ENCODE peak calls at places on chromosome 15, in ten cellular contexts. N is left lung, T is SK-N-MC, H is fibroblast of mammary gland, Z is EL, Q is A549, A is coronary artery, M is BE2C, V is nucleus accumbens, W is bronchial epithelial cell. L is an unnamed sample.

GRCh38 chr15:77650285-77650684 is 17.6 kb upstream of the LINGO1 start:
- DNase-seq in T (no peak), N (no peak), M (peak), A (no peak), W (no peak), Q (peak), Z (peak), H (peak), V (no peak), L (peak)

GRCh38 chr15:74265046-74265639 is 29.0 kb downstream of the CCDC33 start:
- DNase-seq in Q (no peak), Z (peak), A (no peak), N (no peak), V (no peak), H (peak), M (no peak), W (peak), T (no peak), L (no peak)

GRCh38 chr15:92690370-92690769 is 34.8 kb upstream of the FAM174B start:
- DNase-seq in H (no peak), V (no peak), A (no peak), W (peak), M (no peak), Z (no peak), N (no peak), Q (no peak), T (no peak), L (no peak)

GRCh38 chr15:64096486-64097431 is 977 bp downstream of the SNX1 start:
- DNase-seq in Q (peak), W (peak), H (peak), V (no peak), N (no peak), A (no peak), Z (peak), T (no peak), M (peak), L (peak)

GRCh38 chr15:64530472-64530871 is 70.1 kb downstream of the ZNF609 start:
- DNase-seq in Q (no peak), V (no peak), A (no peak), M (no peak), W (no peak), N (no peak), T (no peak), Z (no peak), H (no peak), L (peak)

GRCh38 chr15:29430124-29430523 is 160.5 kb upstream of the NSMCE3 start:
- DNase-seq in V (no peak), N (no peak), Z (no peak), T (no peak), W (no peak), M (no peak), A (no peak), Q (no peak), H (no peak), L (no peak)

GRCh38 chr15:54500330-54500729 is 522.1 kb downstream of the UNC13C start:
- DNase-seq in Z (no peak), H (no peak), T (no peak), N (no peak), A (no peak), W (no peak), Q (no peak), V (no peak), M (no peak), L (no peak)

GRCh38 chr15:56228352-56228751 is 15.3 kb downstream of the RFX7 start:
- DNase-seq in Q (no peak), Z (no peak), W (no peak), V (no peak), T (no peak), N (no peak), A (no peak), M (no peak), H (no peak), L (no peak)

GRCh38 chr15:55683366-55683765 is 59.6 kb downstream of the PRTG start:
- DNase-seq in W (no peak), Q (no peak), M (peak), N (no peak), H (peak), A (no peak), T (no peak), V (no peak), Z (peak), L (peak)

GRCh38 chr15:101489236-101489632 is 273 bp downstream of the PCSK6 start:
- DNase-seq in M (peak), A (peak), T (no peak), V (no peak), W (no peak), Z (no peak), Q (peak), N (no peak), H (no peak), L (peak)

GRCh38 chr15:74233864-74234597 is 2.1 kb upstream of the CCDC33 start:
- DNase-seq in A (no peak), H (no peak), T (no peak), Q (no peak), M (peak), V (no peak), W (no peak), Z (no peak), N (no peak), L (peak)

GRCh38 chr15:40904552-40905201 is 10.4 kb downstream of the VPS18 start:
- DNase-seq in V (no peak), T (no peak), H (no peak), A (no peak), W (no peak), M (no peak), Q (no peak), Z (no peak), N (no peak), L (no peak)

GRCh38 chr15:74937226-74937601 is 659 bp downstream of the COX5A start:
- DNase-seq in W (no peak), Z (no peak), H (no peak), N (no peak), Q (no peak), T (no peak), V (no peak), M (no peak), A (no peak), L (no peak)

L was measured in NCI-H226.